ENCODE peak calls at places on chromosomes 6 and 20, in four cellular contexts. Z is pancreas, T is psoas muscle, Q is adrenal gland. K is an unnamed sample.

GRCh38 chr6:88705601-88706000 is 257.8 kb downstream of the RNGTT start:
- DNase-seq in T (no peak), Z (no peak), Q (no peak), K (no peak)

GRCh38 chr6:4828187-4828698 is 52.0 kb downstream of the CDYL start:
- DNase-seq in Z (no peak), T (no peak), Q (no peak), K (no peak)

GRCh38 chr6:169912266-169913095 is 161.1 kb downstream of the ERMARD start:
- DNase-seq in T (no peak), Q (no peak), Z (no peak), K (no peak)

GRCh38 chr20:63752411-63753101 is 13.0 kb downstream of the SLC2A4RG start:
- DNase-seq in Z (no peak), T (no peak), Q (no peak), K (no peak)

GRCh38 chr20:61755971-61756421 is 309.7 kb downstream of the TAF4 start:
- DNase-seq in Z (peak; percentile 31), Q (no peak), T (no peak), K (no peak)

GRCh38 chr6:36383608-36384007 is 3.9 kb downstream of the ETV7 start:
- DNase-seq in T (no peak), Q (no peak), Z (no peak), K (no peak)

GRCh38 chr6:1917628-1918371 is 308.1 kb downstream of the FOXC1 start:
- DNase-seq in Z (no peak), Q (no peak), T (no peak), K (peak; percentile 78)

GRCh38 chr20:61809006-61809770 is 256.5 kb downstream of the TAF4 start:
- DNase-seq in T (no peak), Q (no peak), Z (peak; percentile 22), K (no peak)

GRCh38 chr6:121158438-121158837 is 175.8 kb downstream of the TBC1D32 start:
- DNase-seq in Z (no peak), Q (no peak), T (no peak), K (no peak)

GRCh38 chr6:13813621-13814175 is 659 bp downstream of the MCUR1 start:
- DNase-seq in Q (peak; percentile 59), T (peak; percentile 71), Z (peak; percentile 77), K (peak; percentile 71)

GRCh38 chr6:156731436-156731835 is 45.7 kb upstream of the ARID1B start:
- DNase-seq in T (no peak), Z (no peak), Q (no peak), K (peak; percentile 27)

GRCh38 chr20:2799688-2800589 is 488 bp downstream of the CPXM1 start:
- DNase-seq in Z (no peak), Q (no peak), T (no peak), K (peak; percentile 16)

GRCh38 chr6:143743256-143744166 is 65.7 kb downstream of the PHACTR2 start:
- DNase-seq in Z (no peak), T (no peak), Q (no peak), K (peak; percentile 56)

GRCh38 chr6:110534731-110535164 is 58.3 kb upstream of the SLC22A16 start:
- DNase-seq in Q (no peak), T (no peak), Z (no peak), K (peak; percentile 95)

GRCh38 chr20:57048027-57048869 is 218.2 kb downstream of the BMP7 start:
- DNase-seq in Z (no peak), T (no peak), Q (peak; percentile 54), K (peak; percentile 12)

GRCh38 chr6:66986940-66987339 is 1279.9 kb upstream of the EYS start:
- DNase-seq in T (no peak), Z (no peak), Q (no peak), K (no peak)

GRCh38 chr20:62832212-62832922 is 15.5 kb downstream of the COL9A3 start:
- DNase-seq in Z (peak; percentile 58), T (no peak), Q (peak; percentile 50), K (no peak)

GRCh38 chr20:5835234-5835845 is 85.1 kb downstream of the SHLD1 start:
- DNase-seq in Z (peak; percentile 59), T (no peak), Q (peak; percentile 87), K (peak; percentile 70)

GRCh38 chr6:73476722-73477121 is 15.2 kb downstream of the MTO1 start:
- DNase-seq in Q (no peak), Z (no peak), T (no peak), K (no peak)

GRCh38 chr20:17197041-17197440 is 29.8 kb upstream of the PCSK2 start:
- DNase-seq in Q (no peak), Z (no peak), T (no peak), K (no peak)

GRCh38 chr20:721876-722275 is 46.3 kb upstream of the SCRT2 start:
- DNase-seq in T (no peak), Z (no peak), Q (no peak), K (no peak)

GRCh38 chr6:43910638-43911353 is 140.8 kb downstream of the VEGFA start:
- DNase-seq in Z (no peak), T (no peak), Q (no peak), K (peak; percentile 66)

GRCh38 chr20:39298116-39298515 is 336.0 kb downstream of the DHX35 start:
- DNase-seq in Q (no peak), T (no peak), Z (no peak), K (no peak)

GRCh38 chr20:64003970-64004725 is 23.2 kb downstream of the PRPF6 start:
- DNase-seq in Z (no peak), T (no peak), Q (no peak), K (no peak)

GRCh38 chr6:150880336-150880735 is 14.8 kb downstream of the MTHFD1L start:
- DNase-seq in T (no peak), Q (no peak), Z (no peak), K (no peak)

GRCh38 chr6:109768485-109768884 is 77.4 kb downstream of the FIG4 start:
- DNase-seq in Z (no peak), Q (no peak), T (no peak), K (no peak)

GRCh38 chr6:17574871-17575560 is 25.1 kb upstream of the FAM8A1 start:
- DNase-seq in T (no peak), Z (no peak), Q (no peak), K (peak; percentile 78)

DNA sequence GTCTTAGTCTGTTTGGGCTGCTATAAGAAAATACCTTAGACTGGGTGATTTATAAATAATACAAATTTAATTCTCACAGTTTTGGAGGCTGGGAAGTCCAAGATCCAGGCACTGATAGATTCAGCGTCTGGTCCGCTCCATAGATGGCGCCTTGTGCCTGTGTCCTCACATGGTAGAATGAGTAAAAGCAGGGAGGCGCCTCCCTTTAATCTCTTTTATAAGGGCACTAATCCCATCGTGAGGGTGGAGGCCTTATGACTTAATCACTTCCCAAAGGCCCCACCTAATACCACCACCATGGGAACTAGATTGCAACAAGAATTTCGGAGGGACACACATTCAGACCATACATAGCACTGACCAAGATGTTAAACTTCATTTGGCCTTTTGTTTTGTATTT is 91.2 kb upstream of the TMEM181 start:
- DNase-seq in Z (no peak), T (no peak), Q (no peak), K (no peak)
- TF ChIP-seq CTCF in Z (no peak), T (no peak), Q (no peak), K (no peak)

DNA sequence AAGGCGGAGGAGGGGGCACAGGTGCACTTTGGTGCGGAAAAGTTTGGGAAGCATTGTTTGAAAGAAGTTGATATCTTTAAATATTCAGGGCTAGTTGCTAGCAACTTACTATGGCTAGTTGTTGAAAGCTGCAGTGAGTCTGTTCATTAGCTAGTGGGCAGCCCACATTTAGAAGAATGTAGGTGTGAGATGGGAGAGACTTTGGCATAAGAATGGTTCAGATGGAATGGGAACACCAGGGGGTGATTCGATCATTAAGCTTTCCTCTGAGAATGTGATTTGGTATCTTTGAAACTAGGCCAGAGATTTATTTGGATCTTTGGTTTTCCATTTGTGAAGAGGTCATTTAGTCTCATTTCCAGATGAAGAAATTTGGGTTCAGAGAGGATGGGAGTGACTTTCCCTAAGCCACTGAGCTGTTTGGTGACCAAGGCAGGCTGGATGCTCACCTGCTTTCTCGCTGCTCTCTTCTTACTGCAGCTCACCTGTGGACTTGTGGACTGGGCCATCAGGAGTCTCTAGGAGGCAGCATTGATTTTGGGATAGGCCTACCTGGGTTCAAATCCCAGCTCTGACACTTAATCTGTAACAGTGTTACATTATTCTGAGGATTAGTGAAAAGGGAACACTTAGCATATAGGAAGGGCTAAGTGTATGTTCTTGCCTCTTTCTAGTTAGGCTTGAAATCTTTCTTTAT is 62.9 kb downstream of the CARMIL1 start:
- DNase-seq in T (no peak), Z (no peak), Q (no peak), K (no peak)
- H3K4me3 ChIP-seq in T (no peak overlapping the region), Z (no peak overlapping the region), Q (no peak overlapping the region), K (no peak overlapping the region)

GRCh38 chr6:166461821-166462460 is 79.2 kb upstream of the MPC1 start:
- DNase-seq in Q (no peak), T (no peak), Z (no peak), K (no peak)
- TF ChIP-seq CTCF in Q (no peak), T (no peak), Z (no peak), K (no peak)

DNA sequence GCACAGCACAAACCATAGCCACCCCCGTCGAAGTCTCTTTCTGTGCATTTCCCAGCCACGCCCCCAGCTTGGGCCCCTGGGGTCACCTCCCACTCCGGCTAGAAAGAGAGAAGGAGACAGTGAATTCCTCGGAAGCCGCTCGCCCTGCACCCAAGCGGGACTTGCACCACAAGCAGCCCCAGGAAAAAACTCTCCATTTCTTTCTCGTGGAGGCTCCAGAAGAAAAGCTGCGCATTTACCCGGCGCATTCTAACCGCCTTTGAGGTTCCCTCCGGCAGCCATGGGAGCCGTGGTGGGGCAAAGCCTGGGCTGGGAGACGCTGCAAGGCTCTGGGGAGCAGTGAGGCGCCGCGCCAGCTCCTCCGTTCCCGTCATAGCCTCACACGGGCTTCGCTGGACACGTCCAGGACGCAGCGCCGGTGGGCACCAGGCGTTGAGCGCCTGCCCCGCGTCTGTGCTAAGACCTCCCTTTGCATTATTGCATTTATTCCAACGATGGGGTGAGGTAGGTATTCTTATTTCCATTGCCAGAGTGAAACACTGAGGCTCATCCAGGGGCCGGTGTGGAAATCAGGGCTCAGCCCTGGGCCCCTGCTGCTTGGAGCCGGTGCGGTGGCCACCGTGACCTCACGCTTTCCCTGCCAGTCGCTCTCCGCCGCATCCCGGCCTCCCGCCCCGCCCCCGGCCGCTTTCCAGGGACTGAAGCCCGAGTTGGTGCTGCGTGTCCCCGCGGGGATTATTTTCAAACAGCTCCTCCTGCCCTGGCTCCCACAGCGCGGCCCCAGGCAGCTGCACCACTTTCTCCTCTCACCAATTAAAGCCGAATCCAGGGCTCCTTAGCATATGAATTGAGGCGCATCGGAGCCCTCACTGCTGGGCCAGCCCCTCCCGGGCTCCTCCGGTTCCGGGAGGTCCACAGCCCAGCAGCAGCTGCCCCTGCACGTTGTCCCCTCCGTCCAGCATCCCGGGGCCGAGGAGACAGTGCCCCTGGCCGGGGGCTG is 148.3 kb upstream of the AFDN start:
- DNase-seq in T (peak; percentile 61), Q (no peak), Z (peak; percentile 82), K (peak; percentile 8)
- H3K4me3 ChIP-seq in T (peak overlapping the region; percentile 49), Q (peak overlapping the region; percentile 9), Z (peak overlapping the region; percentile 42), K (peak overlapping the region; percentile 4)